ENCODE peak calls at places on chromosomes 13 and 19, in ten cellular contexts. Z is AG04449, S is neural crest cell, A is uterus, B is cardiac fibroblast, F is ovary, T is AG09309, V is glutamatergic neuron, I is NCI-H2081 treated with DMSO at 0.1 percent for 48 hours, K is activated B cell treated with CpG ODN at 0.5 μM for 24 hours. N is an unnamed sample.

GRCh38 chr13:35957174-35957867 is 173.9 kb downstream of the DCLK1 start:
- DNase-seq in Z (no peak), T (peak; percentile 60), A (no peak), K (no peak), V (no peak), F (no peak), I (no peak), B (peak; percentile 60), S (no peak), N (no peak)

GRCh38 chr13:32530841-32531253 is 7.7 kb downstream of the N4BP2L2 start:
- DNase-seq in Z (peak; percentile 26), B (peak; percentile 84), I (no peak), S (no peak), F (no peak), V (no peak), A (no peak), K (no peak), T (peak; percentile 29), N (no peak)

GRCh38 chr13:106612688-106613087 is 44.8 kb upstream of the ARGLU1 start:
- DNase-seq in S (no peak), Z (no peak), K (no peak), V (no peak), B (peak; percentile 78), T (no peak), A (peak; percentile 81), F (peak; percentile 87), I (no peak), N (no peak)

GRCh38 chr19:5934779-5935472 is 20.9 kb downstream of the CAPS start:
- DNase-seq in B (peak; percentile 80), K (no peak), T (peak; percentile 46), I (no peak), V (no peak), S (no peak), A (peak; percentile 78), Z (no peak), F (peak; percentile 53), N (no peak)

GRCh38 chr13:29935309-29935981 is 85.0 kb upstream of the UBL3 start:
- DNase-seq in V (no peak), A (no peak), S (no peak), I (no peak), F (no peak), Z (no peak), B (no peak), K (no peak), T (no peak), N (peak; percentile 84)

GRCh38 chr13:90700340-90700739 is 647.1 kb upstream of the MIR17HG start:
- DNase-seq in K (no peak), S (no peak), A (no peak), V (no peak), F (no peak), Z (no peak), B (no peak), T (no peak), I (no peak), N (no peak)

GRCh38 chr13:73096173-73097117 is 37.6 kb downstream of the KLF5 start:
- DNase-seq in S (no peak), F (no peak), V (no peak), B (no peak), K (no peak), I (no peak), A (no peak), Z (no peak), T (no peak), N (no peak)

GRCh38 chr13:80740076-80740475 is 399.1 kb upstream of the SPRY2 start:
- DNase-seq in V (no peak), S (no peak), A (no peak), I (no peak), B (no peak), K (no peak), T (no peak), Z (no peak), F (no peak), N (no peak)

GRCh38 chr13:27587083-27587482 is 33.2 kb downstream of the LNX2 start:
- DNase-seq in B (peak; percentile 24), K (no peak), V (no peak), S (no peak), T (no peak), A (no peak), Z (no peak), I (no peak), F (no peak), N (no peak)

GRCh38 chr19:57558525-57558924 is 1.1 kb downstream of the ZNF550 start:
- DNase-seq in V (no peak), Z (no peak), I (no peak), F (no peak), A (no peak), K (no peak), B (peak; percentile 38), S (no peak), T (peak; percentile 4), N (peak; percentile 6)

GRCh38 chr19:18763674-18764590 is 27.2 kb downstream of the COMP start:
- DNase-seq in A (no peak), F (no peak), I (no peak), Z (peak; percentile 31), B (peak; percentile 46), T (no peak), S (no peak), V (no peak), K (no peak), N (no peak)

GRCh38 chr13:109904218-109904617 is 117.8 kb upstream of the IRS2 start:
- DNase-seq in Z (no peak), F (no peak), S (no peak), V (no peak), T (no peak), A (no peak), I (no peak), K (no peak), B (no peak), N (peak; percentile 17)

GRCh38 chr19:6260912-6261636 is 18.7 kb downstream of the MLLT1 start:
- DNase-seq in F (no peak), V (peak; percentile 67), A (no peak), I (no peak), B (no peak), K (no peak), S (peak; percentile 41), T (no peak), Z (no peak), N (no peak)

GRCh38 chr13:106513608-106514007 is 21.9 kb downstream of the EFNB2 start:
- DNase-seq in T (no peak), V (no peak), K (no peak), Z (no peak), S (no peak), F (no peak), A (no peak), B (no peak), I (no peak), N (no peak)

GRCh38 chr13:48194392-48194754 is 38.6 kb upstream of the ITM2B start:
- DNase-seq in V (no peak), T (no peak), K (no peak), B (peak; percentile 55), F (no peak), I (no peak), S (no peak), Z (no peak), A (no peak), N (no peak)

GRCh38 chr19:54026656-54027055 is 35.2 kb downstream of the CACNG6 start:
- DNase-seq in V (no peak), K (no peak), I (no peak), B (no peak), T (no peak), A (no peak), F (no peak), S (no peak), Z (no peak), N (no peak)

N was measured in Jurkat, Clone E6-1.